ENCODE peak calls at places on chromosome 9, in five cellular contexts. R, V, U, Q and W are unnamed samples.
A peak's percentile ranks its signal among the peaks of the same experiment; 100 is the strongest.

GRCh38 chr9:136339173-136339957 is 12.0 kb downstream of the GPSM1 start:
- DNase-seq in U (no peak), Q (no peak), R (no peak), V (peak; percentile 62), W (peak; percentile 71)

GRCh38 chr9:33081128-33081851 is 4.8 kb upstream of the SMU1 start:
- DNase-seq in Q (peak; percentile 34), V (peak; percentile 79), R (peak; percentile 79), U (peak; percentile 76), W (peak; percentile 79)

GRCh38 chr9:114304416-114305188 is 18.3 kb upstream of the ORM1 start:
- DNase-seq in Q (no peak), V (no peak), U (no peak), R (no peak), W (no peak)

GRCh38 chr9:16794871-16795639 is 75.4 kb downstream of the BNC2 start:
- DNase-seq in Q (no peak), R (no peak), U (no peak), V (no peak), W (no peak)

GRCh38 chr9:36893911-36894310 is 140.2 kb downstream of the PAX5 start:
- DNase-seq in Q (no peak), R (no peak), V (no peak), U (no peak), W (no peak)

GRCh38 chr9:114911167-114911821 is 19.1 kb downstream of the TNFSF8 start:
- DNase-seq in U (no peak), Q (no peak), R (no peak), V (peak; percentile 49), W (peak; percentile 31)

GRCh38 chr9:86488794-86489193 is 134.6 kb upstream of the TUT7 start:
- DNase-seq in U (no peak), Q (no peak), V (peak; percentile 1), R (no peak), W (no peak)

GRCh38 chr9:26326473-26327044 is 566.0 kb downstream of the CAAP1 start:
- DNase-seq in Q (peak; percentile 10), U (peak; percentile 17), V (peak; percentile 44), R (peak; percentile 15), W (no peak)

GRCh38 chr9:128025756-128026155 is 41.4 kb downstream of the NAIF1 start:
- DNase-seq in U (no peak), V (no peak), R (no peak), Q (no peak), W (no peak)

GRCh38 chr9:114746591-114746990 is 59.2 kb downstream of the TNFSF15 start:
- DNase-seq in Q (no peak), R (no peak), V (no peak), U (no peak), W (no peak)

GRCh38 chr9:133210202-133210532 is 1.1 kb upstream of the OBP2B start:
- DNase-seq in Q (no peak), V (peak; percentile 11), R (peak; percentile 8), U (no peak), W (no peak)

GRCh38 chr9:36443581-36443980 is 43.5 kb upstream of the RNF38 start:
- DNase-seq in Q (no peak), V (no peak), U (no peak), R (no peak), W (no peak)

GRCh38 chr9:14158911-14159310 is 155.0 kb downstream of the NFIB start:
- DNase-seq in V (no peak), Q (no peak), R (no peak), U (no peak), W (no peak)

GRCh38 chr9:122058707-122059106 is 34.4 kb downstream of the TTLL11 start:
- DNase-seq in Q (no peak), R (no peak), U (no peak), V (no peak), W (no peak)

GRCh38 chr9:81371824-81372223 is 317.5 kb downstream of the TLE1 start:
- DNase-seq in R (no peak), U (no peak), V (no peak), Q (no peak), W (no peak)

GRCh38 chr9:137460363-137461315 is 1.5 kb upstream of the NSMF start:
- DNase-seq in Q (no peak), V (no peak), U (no peak), R (no peak), W (no peak)

GRCh38 chr9:86637515-86637914 is 283.3 kb upstream of the TUT7 start:
- DNase-seq in U (no peak), R (no peak), V (no peak), Q (peak; percentile 47), W (peak; percentile 39)

GRCh38 chr9:89448381-89448780 is 49.5 kb downstream of the SEMA4D start:
- DNase-seq in R (no peak), U (no peak), Q (no peak), V (no peak), W (no peak)

GRCh38 chr9:88443480-88444113 is 55.4 kb downstream of the SPIN1 start:
- DNase-seq in V (no peak), U (no peak), R (no peak), Q (no peak), W (no peak)

GRCh38 chr9:136829981-136830885 is 12.0 kb upstream of the AJM1 start:
- DNase-seq in U (no peak), V (no peak), Q (no peak), R (no peak), W (no peak)

GRCh38 chr9:116924462-116925110 is 237.5 kb downstream of the TRIM32 start:
- DNase-seq in Q (no peak), V (no peak), U (no peak), R (no peak), W (no peak)

GRCh38 chr9:123933401-123933800 is 3.5 kb upstream of the DENND1A start:
- DNase-seq in U (no peak), R (peak; percentile 85), Q (no peak), V (peak; percentile 64), W (peak; percentile 26)

GRCh38 chr9:101586651-101587050 is 8.1 kb downstream of the PPP3R2 start:
- DNase-seq in R (no peak), Q (no peak), U (no peak), V (peak; percentile 3), W (no peak)

DNA sequence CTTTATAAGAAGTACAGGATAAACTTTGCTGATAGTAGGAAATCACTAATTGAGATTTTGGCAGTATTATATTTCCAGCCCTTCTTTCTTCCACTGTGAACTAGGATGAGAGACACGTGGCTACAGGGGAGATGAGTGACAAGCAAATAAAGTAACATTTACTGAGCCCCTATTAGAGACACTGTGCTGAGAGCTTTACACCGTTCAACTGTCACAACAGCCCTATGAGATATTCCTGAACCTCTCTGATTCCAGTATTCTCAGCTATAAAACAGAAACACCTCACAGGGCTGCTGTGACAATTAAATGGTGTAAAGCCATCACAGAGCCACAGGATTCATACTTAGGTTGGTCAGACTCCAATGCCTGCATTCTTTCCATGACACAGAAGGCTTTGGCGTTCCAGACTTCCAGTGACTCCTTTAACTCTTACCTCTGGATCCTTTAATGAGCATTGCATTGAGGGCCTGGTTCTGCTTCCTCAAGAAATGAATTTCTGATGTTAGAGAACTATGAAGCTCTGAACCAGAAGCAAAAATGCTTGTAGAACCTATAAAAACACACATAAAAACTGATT is 169.0 kb downstream of the CDK5RAP2 start:
- DNase-seq in U (no peak), V (no peak), R (no peak), Q (no peak), W (no peak)
- TF ChIP-seq JUND in U (no peak), V (no peak), R (no peak), Q (no peak), W (no peak)

GRCh38 chr9:108241384-108241783 is 614.4 kb downstream of the ACTL7B start:
- DNase-seq in U (no peak), V (no peak), R (peak; percentile 10), Q (no peak), W (no peak)

GRCh38 chr9:108234811-108235210 is 621.0 kb downstream of the ACTL7B start:
- DNase-seq in V (no peak), R (no peak), Q (no peak), U (no peak), W (no peak)

DNA sequence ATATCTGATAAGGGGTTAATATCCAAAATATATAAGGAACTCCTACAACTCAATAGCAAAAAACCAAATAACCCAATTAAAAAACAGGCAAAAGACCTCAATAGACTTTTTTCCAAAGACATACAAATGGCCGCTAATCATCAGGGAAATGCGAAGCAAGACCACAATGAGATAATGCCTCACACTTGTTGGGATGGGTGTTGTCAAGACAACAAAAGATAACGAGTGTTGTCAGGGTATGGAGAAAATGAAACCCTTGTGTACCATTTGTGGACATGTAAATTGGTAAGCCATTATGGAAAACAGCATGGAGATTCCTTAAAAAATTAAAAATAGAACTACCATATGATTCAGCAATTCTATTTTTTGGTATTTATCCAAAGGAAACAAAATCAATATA is 620.2 kb downstream of the ACTL7B start:
- DNase-seq in R (no peak), V (no peak), U (no peak), Q (no peak), W (no peak)
- TF ChIP-seq SRF in R (no peak), V (no peak), U (no peak), Q (no peak), W (no peak)

DNA sequence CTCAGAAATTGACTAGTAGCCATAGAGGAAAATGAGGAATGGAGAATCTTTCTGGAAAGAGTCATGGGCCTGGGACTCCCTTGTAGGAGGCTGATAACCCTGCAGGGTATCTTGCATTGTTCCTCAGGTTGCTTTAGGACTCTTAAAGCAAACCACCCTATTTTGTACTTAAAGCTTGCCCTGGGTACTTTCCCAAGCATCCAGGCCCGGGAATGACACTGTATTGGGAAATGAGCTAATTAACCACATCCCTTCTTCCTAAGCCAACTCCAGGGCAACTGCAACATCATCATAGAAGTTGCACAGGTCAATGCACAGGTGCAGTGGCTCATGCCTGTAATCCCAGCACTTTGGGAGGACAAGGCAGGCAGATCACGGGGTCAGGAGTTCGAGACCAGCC is 55.9 kb downstream of the UGCG start:
- DNase-seq in R (no peak), V (no peak), U (no peak), Q (no peak), W (no peak)
- TF ChIP-seq JUND in R (no peak), V (no peak), U (no peak), Q (no peak), W (no peak)

GRCh38 chr9:76311576-76311975 is 82.7 kb downstream of the RFK start:
- DNase-seq in V (no peak), U (no peak), R (no peak), Q (no peak), W (no peak)

GRCh38 chr9:76314321-76314720 is 79.9 kb downstream of the RFK start:
- DNase-seq in V (no peak), U (no peak), R (no peak), Q (no peak), W (no peak)

GRCh38 chr9:76310991-76311390 is 83.2 kb downstream of the RFK start:
- DNase-seq in Q (no peak), R (no peak), U (no peak), V (no peak), W (no peak)

GRCh38 chr9:76316069-76316468 is 78.2 kb downstream of the RFK start:
- DNase-seq in R (no peak), V (no peak), Q (peak; percentile 9), U (no peak), W (no peak)

DNA sequence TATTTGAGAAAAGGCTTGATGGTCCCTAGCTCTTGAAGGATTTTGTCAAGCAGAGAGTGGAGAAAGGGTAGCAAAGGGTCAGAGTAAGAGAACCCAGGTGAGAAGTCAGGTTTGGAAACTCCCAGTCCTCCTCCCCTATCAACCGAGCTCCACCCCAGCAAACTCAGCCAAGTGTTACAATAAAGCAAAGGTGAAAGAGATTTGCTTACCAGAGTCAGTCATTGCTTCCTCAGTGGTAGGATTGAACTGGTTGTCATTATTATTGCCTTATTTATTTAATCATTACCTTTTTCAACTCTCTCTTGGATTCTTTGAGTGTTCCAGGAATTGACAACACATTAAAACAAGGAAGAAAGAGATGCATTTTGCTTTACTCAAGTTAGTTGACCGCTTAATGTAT is 80.5 kb downstream of the RFK start:
- DNase-seq in R (no peak), Q (no peak), U (no peak), V (no peak), W (no peak)
- TF ChIP-seq SRF in R (no peak), Q (no peak), U (no peak), V (no peak), W (no peak)